ENCODE peak calls at places on chromosomes 4 and X, in ten cellular contexts. One of them, this sample, is unnamed.

GRCh38 chr4:139934336-139934735 is 219.6 kb downstream of the MAML3 start:
- DNase-seq in upper lobe of left lung: no peak
- DNase-seq in H1: no peak
- DNase-seq in nephron progenitor cell: no peak
- DNase-seq in osteocyte: no peak
- DNase-seq in BE2C: peak
- DNase-seq in kidney: no peak
- DNase-seq in CD8-positive, alpha-beta T cell: no peak
- DNase-seq in right lobe of liver: no peak
- DNase-seq in stomach: no peak
- DNase-seq in this sample: no peak

GRCh38 chr4:15451866-15452765 is 17.6 kb upstream of the CC2D2A start:
- DNase-seq in upper lobe of left lung: no peak
- DNase-seq in H1: no peak
- DNase-seq in nephron progenitor cell: no peak
- DNase-seq in osteocyte: no peak
- DNase-seq in BE2C: no peak
- DNase-seq in kidney: no peak
- DNase-seq in CD8-positive, alpha-beta T cell: no peak
- DNase-seq in right lobe of liver: no peak
- DNase-seq in stomach: no peak
- DNase-seq in this sample: peak

GRCh38 chr4:157314906-157315305 is 94.4 kb downstream of the GRIA2 start:
- DNase-seq in upper lobe of left lung: no peak
- DNase-seq in H1: no peak
- DNase-seq in nephron progenitor cell: no peak
- DNase-seq in osteocyte: no peak
- DNase-seq in BE2C: no peak
- DNase-seq in kidney: no peak
- DNase-seq in CD8-positive, alpha-beta T cell: no peak
- DNase-seq in right lobe of liver: no peak
- DNase-seq in stomach: no peak
- DNase-seq in this sample: no peak

GRCh38 chr4:158253350-158253980 is 43.2 kb downstream of the TMEM144 start:
- DNase-seq in upper lobe of left lung: no peak
- DNase-seq in H1: no peak
- DNase-seq in nephron progenitor cell: peak
- DNase-seq in osteocyte: no peak
- DNase-seq in BE2C: peak
- DNase-seq in kidney: no peak
- DNase-seq in CD8-positive, alpha-beta T cell: no peak
- DNase-seq in right lobe of liver: no peak
- DNase-seq in stomach: peak
- DNase-seq in this sample: peak

GRCh38 chr4:185512516-185512915 is 22.8 kb downstream of the PDLIM3 start:
- DNase-seq in upper lobe of left lung: no peak
- DNase-seq in H1: no peak
- DNase-seq in nephron progenitor cell: no peak
- DNase-seq in osteocyte: no peak
- DNase-seq in BE2C: no peak
- DNase-seq in kidney: no peak
- DNase-seq in CD8-positive, alpha-beta T cell: no peak
- DNase-seq in right lobe of liver: no peak
- DNase-seq in stomach: no peak
- DNase-seq in this sample: no peak

GRCh38 chr4:48490680-48491513 is 845 bp downstream of the ZAR1 start:
- DNase-seq in upper lobe of left lung: peak
- DNase-seq in H1: no peak
- DNase-seq in nephron progenitor cell: peak
- DNase-seq in osteocyte: no peak
- DNase-seq in BE2C: no peak
- DNase-seq in kidney: peak
- DNase-seq in CD8-positive, alpha-beta T cell: no peak
- DNase-seq in right lobe of liver: no peak
- DNase-seq in stomach: no peak
- DNase-seq in this sample: no peak

GRCh38 chr4:160537681-160538080 is 1434.8 kb downstream of the RAPGEF2 start:
- DNase-seq in upper lobe of left lung: no peak
- DNase-seq in H1: no peak
- DNase-seq in nephron progenitor cell: no peak
- DNase-seq in osteocyte: no peak
- DNase-seq in BE2C: no peak
- DNase-seq in kidney: no peak
- DNase-seq in CD8-positive, alpha-beta T cell: no peak
- DNase-seq in right lobe of liver: no peak
- DNase-seq in stomach: no peak
- DNase-seq in this sample: no peak

GRCh38 chrX:38103857-38104812 is 97.8 kb downstream of the SYTL5 start:
- DNase-seq in upper lobe of left lung: no peak
- DNase-seq in H1: no peak
- DNase-seq in nephron progenitor cell: no peak
- DNase-seq in osteocyte: no peak
- DNase-seq in BE2C: no peak
- DNase-seq in kidney: no peak
- DNase-seq in CD8-positive, alpha-beta T cell: no peak
- DNase-seq in right lobe of liver: no peak
- DNase-seq in stomach: no peak
- DNase-seq in this sample: no peak

GRCh38 chrX:18010251-18010650 is 149.2 kb upstream of the RAI2 start:
- DNase-seq in upper lobe of left lung: no peak
- DNase-seq in H1: no peak
- DNase-seq in nephron progenitor cell: no peak
- DNase-seq in osteocyte: no peak
- DNase-seq in BE2C: no peak
- DNase-seq in kidney: no peak
- DNase-seq in CD8-positive, alpha-beta T cell: no peak
- DNase-seq in right lobe of liver: no peak
- DNase-seq in stomach: no peak
- DNase-seq in this sample: no peak

GRCh38 chrX:2859197-2859797 is 30.6 kb downstream of the GYG2 start:
- DNase-seq in upper lobe of left lung: no peak
- DNase-seq in H1: no peak
- DNase-seq in nephron progenitor cell: no peak
- DNase-seq in osteocyte: no peak
- DNase-seq in BE2C: no peak
- DNase-seq in kidney: no peak
- DNase-seq in CD8-positive, alpha-beta T cell: no peak
- DNase-seq in right lobe of liver: no peak
- DNase-seq in stomach: no peak
- DNase-seq in this sample: no peak

GRCh38 chr4:6333301-6334202 is 63.9 kb downstream of the WFS1 start:
- DNase-seq in upper lobe of left lung: no peak
- DNase-seq in H1: no peak
- DNase-seq in nephron progenitor cell: no peak
- DNase-seq in osteocyte: no peak
- DNase-seq in BE2C: peak
- DNase-seq in kidney: no peak
- DNase-seq in CD8-positive, alpha-beta T cell: no peak
- DNase-seq in right lobe of liver: peak
- DNase-seq in stomach: no peak
- DNase-seq in this sample: peak

GRCh38 chrX:15143050-15143824 is 126.6 kb downstream of the ASB9 start:
- DNase-seq in upper lobe of left lung: no peak
- DNase-seq in H1: no peak
- DNase-seq in nephron progenitor cell: peak
- DNase-seq in osteocyte: no peak
- DNase-seq in BE2C: peak
- DNase-seq in kidney: no peak
- DNase-seq in CD8-positive, alpha-beta T cell: peak
- DNase-seq in right lobe of liver: peak
- DNase-seq in stomach: peak
- DNase-seq in this sample: peak

GRCh38 chr4:24914460-24914859 is 1.6 kb upstream of the CCDC149 start:
- DNase-seq in upper lobe of left lung: no peak
- DNase-seq in H1: no peak
- DNase-seq in nephron progenitor cell: no peak
- DNase-seq in osteocyte: no peak
- DNase-seq in BE2C: no peak
- DNase-seq in kidney: no peak
- DNase-seq in CD8-positive, alpha-beta T cell: no peak
- DNase-seq in right lobe of liver: no peak
- DNase-seq in stomach: no peak
- DNase-seq in this sample: no peak

GRCh38 chr4:24913099-24913445 is 230 bp upstream of the CCDC149 start:
- DNase-seq in upper lobe of left lung: no peak
- DNase-seq in H1: no peak
- DNase-seq in nephron progenitor cell: no peak
- DNase-seq in osteocyte: no peak
- DNase-seq in BE2C: no peak
- DNase-seq in kidney: no peak
- DNase-seq in CD8-positive, alpha-beta T cell: no peak
- DNase-seq in right lobe of liver: no peak
- DNase-seq in stomach: no peak
- DNase-seq in this sample: no peak

GRCh38 chr4:24912252-24913098 is at the start of gene CCDC149:
- DNase-seq in upper lobe of left lung: peak
- DNase-seq in H1: peak
- DNase-seq in nephron progenitor cell: peak
- DNase-seq in osteocyte: peak
- DNase-seq in BE2C: peak
- DNase-seq in kidney: peak
- DNase-seq in CD8-positive, alpha-beta T cell: no peak
- DNase-seq in right lobe of liver: peak
- DNase-seq in stomach: peak
- DNase-seq in this sample: peak

GRCh38 chr4:24917076-24917856 is 4.4 kb upstream of the CCDC149 start:
- DNase-seq in upper lobe of left lung: peak
- DNase-seq in H1: no peak
- DNase-seq in nephron progenitor cell: peak
- DNase-seq in osteocyte: no peak
- DNase-seq in BE2C: no peak
- DNase-seq in kidney: no peak
- DNase-seq in CD8-positive, alpha-beta T cell: no peak
- DNase-seq in right lobe of liver: no peak
- DNase-seq in stomach: no peak
- DNase-seq in this sample: no peak

GRCh38 chr4:24915121-24915922 is 2.5 kb upstream of the CCDC149 start:
- DNase-seq in upper lobe of left lung: no peak
- DNase-seq in H1: no peak
- DNase-seq in nephron progenitor cell: no peak
- DNase-seq in osteocyte: no peak
- DNase-seq in BE2C: no peak
- DNase-seq in kidney: no peak
- DNase-seq in CD8-positive, alpha-beta T cell: no peak
- DNase-seq in right lobe of liver: no peak
- DNase-seq in stomach: no peak
- DNase-seq in this sample: no peak
- TF ChIP-seq CTCF in upper lobe of left lung: no peak
- TF ChIP-seq CTCF in H1: peak
- TF ChIP-seq CTCF in nephron progenitor cell: no peak
- TF ChIP-seq CTCF in osteocyte: peak
- TF ChIP-seq CTCF in BE2C: no peak
- TF ChIP-seq CTCF in kidney: no peak
- TF ChIP-seq CTCF in CD8-positive, alpha-beta T cell: no peak
- TF ChIP-seq CTCF in right lobe of liver: no peak
- TF ChIP-seq CTCF in stomach: no peak
- TF ChIP-seq CTCF in this sample: no peak

DNA sequence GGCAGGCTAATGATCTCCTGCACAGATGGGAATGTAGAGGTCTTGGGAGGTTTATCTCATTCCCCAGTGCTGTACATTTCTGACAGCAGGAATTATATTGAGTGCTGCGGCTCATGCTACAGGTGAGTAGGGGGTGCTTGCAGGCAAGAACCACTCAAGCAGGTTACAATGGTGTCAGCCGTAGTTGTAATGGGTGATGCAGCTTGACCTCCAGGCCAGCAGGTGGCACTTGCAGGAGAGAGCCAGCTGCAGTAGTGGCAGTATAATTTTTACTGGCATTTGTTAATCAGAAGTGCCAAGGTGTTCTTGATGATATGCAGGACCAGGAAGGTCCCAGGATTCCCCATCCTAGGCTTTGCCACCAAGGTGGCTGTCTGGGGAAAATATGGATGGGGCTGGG is 759.6 kb upstream of the NDST4 start:
- DNase-seq in upper lobe of left lung: no peak
- DNase-seq in H1: no peak
- DNase-seq in nephron progenitor cell: no peak
- DNase-seq in osteocyte: no peak
- DNase-seq in BE2C: no peak
- DNase-seq in kidney: no peak
- DNase-seq in CD8-positive, alpha-beta T cell: no peak
- DNase-seq in right lobe of liver: no peak
- DNase-seq in stomach: no peak
- DNase-seq in this sample: no peak
- TF ChIP-seq CTCF in upper lobe of left lung: no peak
- TF ChIP-seq CTCF in H1: peak
- TF ChIP-seq CTCF in nephron progenitor cell: no peak
- TF ChIP-seq CTCF in osteocyte: no peak
- TF ChIP-seq CTCF in BE2C: peak
- TF ChIP-seq CTCF in kidney: no peak
- TF ChIP-seq CTCF in CD8-positive, alpha-beta T cell: no peak
- TF ChIP-seq CTCF in right lobe of liver: no peak
- TF ChIP-seq CTCF in stomach: no peak
- TF ChIP-seq CTCF in this sample: no peak

DNA sequence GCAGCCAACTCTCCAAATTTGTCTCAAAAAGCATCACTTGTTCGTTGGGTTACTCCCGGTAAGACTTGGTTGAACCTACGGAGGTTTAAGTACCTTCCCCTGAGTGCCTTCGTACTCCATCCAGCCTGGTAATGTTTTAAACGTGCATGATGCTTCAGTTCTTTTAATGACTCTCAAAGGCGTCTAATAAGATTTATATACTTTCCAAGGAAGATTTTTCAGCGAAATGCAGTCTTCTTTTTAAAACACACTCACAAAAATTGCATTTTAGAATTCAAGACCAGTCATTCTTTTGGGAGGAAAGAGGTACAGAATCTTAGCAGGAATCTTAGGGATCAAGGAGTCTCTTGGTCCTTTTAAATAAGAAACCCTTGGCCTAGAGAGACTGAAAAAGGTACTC is 430 bp upstream of the TRPC3 start:
- DNase-seq in upper lobe of left lung: no peak
- DNase-seq in H1: no peak
- DNase-seq in nephron progenitor cell: no peak
- DNase-seq in osteocyte: no peak
- DNase-seq in BE2C: no peak
- DNase-seq in kidney: no peak
- DNase-seq in CD8-positive, alpha-beta T cell: no peak
- DNase-seq in right lobe of liver: no peak
- DNase-seq in stomach: no peak
- DNase-seq in this sample: no peak
- TF ChIP-seq CTCF in upper lobe of left lung: no peak
- TF ChIP-seq CTCF in H1: no peak
- TF ChIP-seq CTCF in nephron progenitor cell: no peak
- TF ChIP-seq CTCF in osteocyte: no peak
- TF ChIP-seq CTCF in BE2C: no peak
- TF ChIP-seq CTCF in kidney: no peak
- TF ChIP-seq CTCF in CD8-positive, alpha-beta T cell: no peak
- TF ChIP-seq CTCF in right lobe of liver: no peak
- TF ChIP-seq CTCF in stomach: no peak
- TF ChIP-seq CTCF in this sample: no peak

DNA sequence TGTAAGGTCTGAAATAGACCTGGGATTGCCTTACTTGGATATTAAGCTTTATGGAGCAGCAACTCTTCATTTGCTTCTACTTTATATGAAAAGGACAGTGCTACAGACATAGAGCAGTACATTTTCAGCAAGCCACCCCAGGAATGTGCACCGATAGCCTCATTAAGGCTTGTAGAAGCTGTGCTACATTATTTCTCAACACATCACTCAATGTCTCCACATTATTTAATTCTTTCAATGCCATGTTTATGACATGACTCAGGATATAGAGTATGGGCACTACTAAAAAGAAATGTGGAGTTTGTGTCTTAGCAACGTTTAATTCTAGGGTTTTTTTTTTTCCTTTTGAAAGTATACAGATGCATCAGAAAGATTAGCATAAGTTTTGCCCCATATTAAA is 2139.9 kb upstream of the AGA start:
- DNase-seq in upper lobe of left lung: no peak
- DNase-seq in H1: no peak
- DNase-seq in nephron progenitor cell: no peak
- DNase-seq in osteocyte: no peak
- DNase-seq in BE2C: no peak
- DNase-seq in kidney: no peak
- DNase-seq in CD8-positive, alpha-beta T cell: no peak
- DNase-seq in right lobe of liver: no peak
- DNase-seq in stomach: no peak
- DNase-seq in this sample: no peak
- TF ChIP-seq CTCF in upper lobe of left lung: no peak
- TF ChIP-seq CTCF in H1: no peak
- TF ChIP-seq CTCF in nephron progenitor cell: no peak
- TF ChIP-seq CTCF in osteocyte: no peak
- TF ChIP-seq CTCF in BE2C: no peak
- TF ChIP-seq CTCF in kidney: no peak
- TF ChIP-seq CTCF in CD8-positive, alpha-beta T cell: no peak
- TF ChIP-seq CTCF in right lobe of liver: no peak
- TF ChIP-seq CTCF in stomach: no peak
- TF ChIP-seq CTCF in this sample: no peak

This sample was measured in MCF 10A.